ENCODE peak calls at places on chromosomes 13 and 19, in four cellular contexts. S, J, R and X are unnamed samples.

GRCh38 chr13:97114696-97115095 is 107.4 kb upstream of the MBNL2 start:
- DNase-seq in S (no peak), J (no peak), R (no peak), X (no peak)

GRCh38 chr19:19911150-19911549 is 10.4 kb downstream of the ZNF93 start:
- DNase-seq in S (no peak), J (no peak), R (peak; percentile 45), X (no peak)

GRCh38 chr19:35703343-35703742 is 1.0 kb upstream of the ZBTB32 start:
- DNase-seq in S (no peak), J (no peak), R (no peak), X (no peak)

GRCh38 chr19:11639602-11640471 is 42.6 kb downstream of the ZNF627 start:
- DNase-seq in S (peak; percentile 90), J (peak; percentile 93), R (peak; percentile 91), X (peak; percentile 43)

GRCh38 chr13:48210178-48210577 is 22.8 kb upstream of the ITM2B start:
- DNase-seq in S (no peak), J (peak; percentile 44), R (peak; percentile 94), X (no peak)

GRCh38 chr19:40862785-40863184 is 12.5 kb upstream of the CYP2A6 start:
- DNase-seq in S (no peak), J (no peak), R (no peak), X (peak; percentile 23)

GRCh38 chr13:41222259-41222852 is 28.0 kb upstream of the KBTBD7 start:
- DNase-seq in S (peak; percentile 49), J (peak; percentile 68), R (peak; percentile 75), X (peak; percentile 68)

GRCh38 chr19:39444598-39445257 is 654 bp upstream of the SUPT5H start:
- DNase-seq in S (no peak), J (peak; percentile 32), R (peak; percentile 47), X (no peak)

GRCh38 chr13:33040116-33040515 is 23.9 kb downstream of the KL start:
- DNase-seq in S (no peak), J (no peak), R (no peak), X (no peak)

GRCh38 chr13:98215508-98215907 is 38.4 kb upstream of the RNF113B start:
- DNase-seq in S (no peak), J (no peak), R (no peak), X (no peak)

GRCh38 chr19:19032420-19033175 is 719 bp downstream of the SUGP2 start:
- DNase-seq in S (peak; percentile 95), J (peak; percentile 95), R (peak; percentile 95), X (peak; percentile 98)

GRCh38 chr13:84430015-84430414 is 547.7 kb upstream of the SLITRK1 start:
- DNase-seq in S (no peak), J (no peak), R (peak; percentile 47), X (no peak)

GRCh38 chr13:75417006-75417384 is 65.0 kb downstream of the TBC1D4 start:
- DNase-seq in S (no peak), J (no peak), R (peak; percentile 18), X (no peak)

GRCh38 chr13:23354520-23354919 is 79.0 kb downstream of the SACS start:
- DNase-seq in S (no peak), J (no peak), R (no peak), X (no peak)

GRCh38 chr19:38650911-38651584 is 3.6 kb downstream of the ACTN4 start:
- DNase-seq in S (no peak), J (no peak), R (peak; percentile 98), X (peak; percentile 86)

GRCh38 chr19:55116232-55117062 is 990 bp downstream of the PPP1R12C start:
- DNase-seq in S (peak; percentile 43), J (peak; percentile 68), R (peak; percentile 67), X (peak; percentile 81)

GRCh38 chr19:55585658-55586339 is 5.2 kb upstream of the ZNF579 start:
- DNase-seq in S (peak; percentile 44), J (no peak), R (peak; percentile 74), X (no peak)

GRCh38 chr13:45838171-45838745 is 13.3 kb downstream of the SIAH3 start:
- DNase-seq in S (no peak), J (no peak), R (no peak), X (no peak)

GRCh38 chr19:12796146-12797071 is 5.1 kb downstream of the JUNB start:
- DNase-seq in S (peak; percentile 78), J (peak; percentile 83), R (peak; percentile 88), X (peak; percentile 82)

GRCh38 chr19:17327068-17327653 is 7.5 kb downstream of the ANO8 start:
- DNase-seq in S (no peak), J (no peak), R (no peak), X (no peak)

GRCh38 chr19:17329768-17330545 is 4.7 kb downstream of the ANO8 start:
- DNase-seq in S (no peak), J (no peak), R (no peak), X (no peak)

GRCh38 chr19:17327654-17328516 is 6.8 kb downstream of the ANO8 start:
- DNase-seq in S (peak; percentile 59), J (peak; percentile 35), R (no peak), X (no peak)

GRCh38 chr19:17329061-17329767 is 5.4 kb downstream of the ANO8 start:
- DNase-seq in S (peak; percentile 38), J (no peak), R (no peak), X (no peak)

GRCh38 chr19:17328517-17329060 is 6.1 kb downstream of the ANO8 start:
- DNase-seq in S (peak; percentile 56), J (no peak), R (no peak), X (no peak)
- H3K4me3 ChIP-seq in S (peak overlapping the region; percentile 73), J (no peak overlapping the region), R (no peak overlapping the region), X (peak overlapping the region; percentile 15)

DNA sequence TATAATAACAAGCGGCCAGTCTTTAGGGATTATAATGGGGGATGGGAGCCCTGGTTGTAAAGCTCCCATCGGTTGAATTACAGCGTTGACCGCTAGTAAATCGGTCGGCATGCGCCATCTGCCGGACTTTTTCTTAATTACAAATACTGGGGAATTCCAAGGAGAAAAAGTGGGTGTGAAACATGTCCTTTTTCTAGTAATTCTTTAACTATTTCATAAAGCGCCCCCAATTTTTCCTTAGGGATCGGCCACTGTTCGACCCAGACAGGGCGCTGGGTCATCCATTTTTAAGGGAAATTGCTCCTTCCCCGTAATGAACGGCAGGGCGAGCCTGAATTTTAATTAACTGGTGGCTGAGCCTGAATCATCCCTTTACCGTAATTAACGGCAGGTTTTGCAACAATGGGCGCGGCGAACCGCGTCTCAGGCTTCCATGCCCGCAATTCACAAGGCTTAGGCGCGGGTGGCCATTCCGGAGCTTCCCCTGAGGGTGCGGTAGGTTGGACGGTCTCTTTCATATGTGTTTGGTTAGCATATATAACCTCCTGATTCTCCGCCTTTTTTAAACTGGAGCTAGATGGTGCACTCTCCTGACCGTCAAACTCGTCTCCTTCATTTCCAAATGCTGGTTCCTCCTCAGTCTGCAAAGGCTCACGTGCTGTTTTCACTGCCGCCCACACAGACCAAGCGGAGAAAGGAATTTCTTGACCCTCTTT is 30.2 kb upstream of the EVI5L start:
- DNase-seq in S (no peak), J (peak; percentile 82), R (peak; percentile 87), X (peak; percentile 84)
- H3K4me3 ChIP-seq in S (no peak overlapping the region), J (peak overlapping the region; percentile 60), R (peak overlapping the region; percentile 32), X (peak overlapping the region; percentile 25)

DNA sequence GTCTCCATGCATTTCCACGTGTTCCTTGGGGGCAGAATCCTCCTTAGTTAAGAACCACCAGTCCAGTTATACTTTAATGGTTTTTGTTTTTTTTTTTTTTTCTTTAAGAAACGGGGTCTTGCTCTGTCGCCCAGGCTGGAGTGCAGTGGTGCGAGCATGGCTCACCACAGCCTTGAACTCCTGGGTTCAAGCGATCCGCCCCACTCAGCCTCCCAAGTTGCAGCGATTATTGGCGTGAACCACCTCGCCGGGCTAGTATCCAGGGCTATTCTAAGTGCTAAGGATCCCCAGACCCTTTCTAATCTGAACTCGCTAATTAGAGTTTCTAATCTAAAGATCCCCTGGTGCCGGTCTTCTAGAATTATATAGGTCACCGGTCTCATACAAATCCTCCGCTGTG is 9.6 kb downstream of the ABHD8 start:
- DNase-seq in S (no peak), J (no peak), R (no peak), X (no peak)
- H3K4me3 ChIP-seq in S (no peak overlapping the region), J (no peak overlapping the region), R (no peak overlapping the region), X (no peak overlapping the region)

DNA sequence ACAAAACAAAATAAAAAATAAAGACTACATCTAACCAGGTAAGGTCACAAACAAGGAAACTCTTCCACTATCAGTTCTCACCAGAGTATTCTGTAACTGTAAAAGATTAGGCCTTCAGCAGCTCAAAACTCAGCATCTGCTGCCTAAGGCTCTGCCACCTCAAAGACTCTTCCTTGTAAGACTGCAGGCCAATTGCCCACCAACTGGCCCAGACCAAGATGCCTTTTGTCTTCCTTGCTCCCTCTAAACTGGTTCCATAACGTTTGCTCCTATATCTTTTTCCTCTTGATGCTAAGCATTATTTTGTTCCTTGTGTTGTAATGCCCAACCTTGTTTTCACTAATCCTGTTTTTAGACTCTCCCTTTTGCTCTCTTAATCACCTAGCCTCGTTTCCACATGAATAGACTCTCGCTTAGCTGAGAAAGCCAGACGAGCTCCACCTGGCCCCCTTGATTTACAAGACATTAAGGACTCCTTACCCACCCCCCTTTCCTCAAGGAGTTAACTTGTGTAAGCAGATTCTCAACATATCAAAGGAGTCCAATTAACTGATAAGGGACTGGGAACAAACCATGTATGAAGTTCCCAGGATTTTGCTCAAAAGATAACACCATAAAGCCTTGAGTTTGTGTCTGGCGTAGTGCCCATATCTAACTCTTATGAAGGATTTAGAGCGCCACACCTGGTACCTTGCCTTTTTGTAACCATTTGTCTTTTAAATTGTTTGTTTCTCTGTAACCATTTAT is 1.5 kb downstream of the ZNF814 start:
- DNase-seq in S (no peak), J (no peak), R (peak; percentile 11), X (no peak)
- H3K4me3 ChIP-seq in S (no peak overlapping the region), J (peak overlapping the region; percentile 53), R (peak overlapping the region; percentile 91), X (peak overlapping the region; percentile 85)

GRCh38 chr13:110562696-110563462 is 1.4 kb upstream of the RAB20 start:
- DNase-seq in S (no peak), J (no peak), R (no peak), X (no peak)
- H3K4me3 ChIP-seq in S (no peak overlapping the region), J (no peak overlapping the region), R (peak overlapping the region; percentile 86), X (peak overlapping the region; percentile 79)

DNA sequence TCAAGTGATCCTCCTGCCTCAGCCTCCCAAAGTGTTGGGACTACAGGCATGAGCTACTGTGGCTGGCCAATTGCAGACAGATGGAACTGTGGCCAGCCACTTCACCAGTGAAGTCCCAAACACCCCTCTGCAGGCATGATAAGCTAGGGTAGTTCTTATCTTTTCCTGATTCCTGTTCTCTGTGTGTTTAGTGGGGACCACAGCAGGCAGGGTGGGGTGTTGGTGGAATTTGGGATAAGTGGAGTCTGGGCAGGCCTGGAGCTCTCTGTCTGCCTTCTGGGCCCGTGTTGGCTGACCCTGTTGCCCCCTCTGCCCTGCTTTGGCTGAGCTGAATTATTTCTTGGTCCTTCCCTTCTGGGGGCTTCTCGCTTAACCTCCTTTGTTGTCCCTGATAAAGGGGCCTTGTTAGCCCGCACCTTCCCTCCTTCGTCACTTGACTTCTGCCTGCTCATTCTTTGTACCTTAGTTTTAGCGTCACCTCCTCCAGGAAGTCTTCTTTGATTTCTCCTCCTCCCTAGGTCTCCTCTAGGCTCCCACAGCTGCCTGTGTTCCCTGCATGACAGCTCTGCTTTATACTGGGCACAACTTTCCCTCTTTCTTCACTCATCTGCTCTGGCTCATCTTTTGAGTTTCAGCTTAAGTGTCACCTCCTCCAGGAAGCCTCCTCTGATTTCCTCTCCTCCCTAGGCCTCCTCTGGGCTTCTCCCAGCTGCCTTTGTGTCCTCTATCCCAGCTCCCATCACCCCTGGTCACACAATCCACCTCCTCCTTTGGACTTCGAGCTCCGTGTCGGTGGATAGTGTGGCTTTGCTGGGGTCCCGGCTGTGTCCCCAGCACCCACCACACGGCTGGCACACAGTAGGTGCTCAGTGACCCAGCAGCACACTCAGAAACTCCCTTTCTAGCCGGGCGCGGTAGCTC is 1.7 kb upstream of the NCLN start:
- DNase-seq in S (no peak), J (no peak), R (no peak), X (no peak)
- H3K4me3 ChIP-seq in S (peak overlapping the region; percentile 28), J (no peak overlapping the region), R (no peak overlapping the region), X (no peak overlapping the region)